ENCODE peak calls at places on chromosomes 5 and 9, in eight cellular contexts. L is CD8-positive, alpha-beta T cell; D is body of pancreas; I is IMR-90; Q is BE2C; S is AG04450; F is H7; J is cardiac muscle cell. P is an unnamed sample.

GRCh38 chr9:89532478-89532877 is 34.6 kb upstream of the SEMA4D start:
- DNase-seq in Q (no peak), L (no peak), F (no peak), I (no peak), J (no peak), S (no peak), D (peak; percentile 26), P (no peak)

GRCh38 chr9:16337322-16338029 is 533.0 kb downstream of the BNC2 start:
- DNase-seq in S (peak; percentile 65), J (no peak), Q (no peak), D (no peak), L (no peak), F (no peak), I (peak; percentile 97), P (peak; percentile 92)

GRCh38 chr9:76374702-76375543 is 19.3 kb downstream of the RFK start:
- DNase-seq in F (peak; percentile 47), D (peak; percentile 94), Q (no peak), L (no peak), J (peak; percentile 88), I (peak; percentile 96), S (peak; percentile 82), P (peak; percentile 88)

GRCh38 chr5:147892696-147893296 is 13.5 kb downstream of the C5orf46 start:
- DNase-seq in D (peak; percentile 37), Q (no peak), S (no peak), J (no peak), F (no peak), I (peak; percentile 1), L (no peak), P (no peak)

GRCh38 chr5:179241764-179242370 is 103.4 kb downstream of the ADAMTS2 start:
- DNase-seq in I (no peak), J (no peak), D (no peak), F (no peak), L (no peak), Q (no peak), S (no peak), P (no peak)

GRCh38 chr5:3277590-3278196 is 317.9 kb upstream of the IRX1 start:
- DNase-seq in Q (no peak), S (no peak), L (no peak), J (no peak), D (no peak), I (no peak), F (peak; percentile 75), P (no peak)

GRCh38 chr9:84804948-84805694 is 135.6 kb downstream of the NTRK2 start:
- DNase-seq in S (no peak), I (no peak), Q (no peak), L (no peak), J (no peak), F (no peak), D (no peak), P (no peak)

GRCh38 chr5:134133213-134133994 is 18.9 kb downstream of the TCF7 start:
- DNase-seq in L (no peak), J (no peak), F (peak; percentile 30), Q (peak; percentile 8), S (no peak), D (no peak), I (no peak), P (no peak)

GRCh38 chr5:168295574-168296201 is 4.2 kb downstream of the WWC1 start:
- DNase-seq in D (peak; percentile 73), F (peak; percentile 86), Q (no peak), I (peak; percentile 82), J (peak; percentile 71), L (no peak), S (peak; percentile 46), P (no peak)

GRCh38 chr5:91038180-91038808 is 344.8 kb downstream of the ARRDC3 start:
- DNase-seq in I (no peak), Q (no peak), J (no peak), D (no peak), S (no peak), L (no peak), F (peak; percentile 34), P (no peak)
- H3K4me3 ChIP-seq in I (no peak overlapping the region), Q (no peak overlapping the region), J (no peak overlapping the region), D (no peak overlapping the region), S (no peak overlapping the region), L (no peak overlapping the region), F (no peak overlapping the region), P (no peak overlapping the region)

DNA sequence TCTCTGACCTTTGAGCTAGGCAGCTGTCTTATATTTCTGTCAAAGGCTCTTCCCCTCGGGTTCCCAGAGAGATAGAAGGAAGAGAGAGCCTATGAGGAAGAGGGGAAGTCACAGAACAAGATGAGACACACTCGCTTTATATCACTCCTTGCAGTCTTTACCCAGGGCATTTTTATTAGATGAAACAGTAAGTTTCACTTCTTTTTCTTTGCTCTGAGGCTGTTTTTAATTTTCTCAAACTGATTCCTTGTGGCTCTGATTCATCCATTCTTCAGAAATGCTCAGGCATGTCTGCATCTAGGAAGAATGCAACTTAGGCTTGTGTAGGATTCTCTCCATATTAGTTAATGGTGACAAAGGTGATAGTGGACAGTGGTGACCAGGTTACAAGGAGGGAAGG is 132.9 kb upstream of the CHD1 start:
- DNase-seq in S (peak; percentile 11), F (no peak), J (no peak), D (no peak), L (no peak), Q (no peak), I (peak; percentile 72), P (no peak)
- H3K4me3 ChIP-seq in S (no peak overlapping the region), F (no peak overlapping the region), J (no peak overlapping the region), D (no peak overlapping the region), L (no peak overlapping the region), Q (no peak overlapping the region), I (no peak overlapping the region), P (no peak overlapping the region)

DNA sequence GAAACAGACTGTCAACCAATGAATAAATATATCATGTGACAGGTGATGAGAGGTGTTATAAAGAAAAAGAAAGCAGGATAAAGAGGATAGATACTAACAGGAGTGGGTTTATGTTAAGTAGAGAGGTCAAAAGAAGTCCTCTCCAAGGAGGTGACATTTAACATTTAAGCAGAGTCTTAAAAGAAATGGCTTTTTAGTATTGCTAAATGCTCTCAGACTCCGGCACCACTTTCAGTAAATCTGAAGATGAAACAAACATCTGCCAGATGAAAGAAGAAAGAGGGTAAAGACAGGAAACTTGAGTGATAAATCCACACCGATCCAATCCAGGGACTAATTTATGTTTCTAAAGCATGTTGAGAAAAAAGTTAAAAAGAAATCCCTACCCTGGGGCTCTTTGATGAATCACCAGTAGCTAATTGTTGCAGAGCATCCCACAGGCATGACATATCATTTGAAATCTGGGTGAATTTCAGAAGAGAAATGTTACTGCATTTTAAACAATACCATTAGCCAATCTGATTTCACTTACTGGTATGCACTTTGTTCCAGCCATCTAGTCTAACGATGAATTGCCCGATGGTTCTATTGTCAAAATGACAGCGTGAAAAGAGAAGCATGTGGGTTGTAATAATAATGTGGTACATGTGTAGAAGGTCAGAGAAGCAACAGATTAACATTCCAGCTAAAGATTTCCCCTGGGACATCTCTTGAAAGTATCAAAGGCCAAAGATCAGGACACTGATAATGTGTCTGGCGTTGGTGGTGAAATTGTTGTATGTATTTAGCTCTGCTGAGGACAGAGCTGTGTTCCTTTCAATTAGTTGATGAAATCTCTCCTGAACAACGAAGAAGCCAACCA is 485.6 kb downstream of the CSNK1G3 start:
- DNase-seq in D (no peak), S (peak; percentile 4), I (peak; percentile 40), L (no peak), Q (no peak), J (no peak), F (no peak), P (peak; percentile 47)
- H3K4me3 ChIP-seq in D (no peak overlapping the region), S (no peak overlapping the region), I (no peak overlapping the region), L (no peak overlapping the region), Q (peak overlapping the region; percentile 8), J (no peak overlapping the region), F (no peak overlapping the region), P (no peak overlapping the region)

GRCh38 chr9:92954078-92954861 is 6.9 kb downstream of the FGD3 start:
- DNase-seq in D (peak; percentile 49), I (no peak), J (no peak), S (no peak), L (peak; percentile 53), F (no peak), Q (no peak), P (no peak)
- H3K4me3 ChIP-seq in D (no peak overlapping the region), I (no peak overlapping the region), J (no peak overlapping the region), S (no peak overlapping the region), L (peak overlapping the region; percentile 31), F (no peak overlapping the region), Q (no peak overlapping the region), P (no peak overlapping the region)

GRCh38 chr5:88661870-88662207 is 221.1 kb downstream of the MEF2C start:
- DNase-seq in J (no peak), S (no peak), F (no peak), I (no peak), Q (no peak), L (no peak), D (no peak), P (no peak)
- H3K4me3 ChIP-seq in J (no peak overlapping the region), S (no peak overlapping the region), F (no peak overlapping the region), I (no peak overlapping the region), Q (no peak overlapping the region), L (no peak overlapping the region), D (no peak overlapping the region), P (no peak overlapping the region)

GRCh38 chr5:138440226-138441073 is 1.6 kb downstream of the REEP2 start:
- DNase-seq in S (no peak), L (no peak), D (no peak), Q (no peak), F (peak; percentile 71), I (no peak), J (no peak), P (no peak)
- H3K4me3 ChIP-seq in S (peak overlapping the region; percentile 74), L (no peak overlapping the region), D (no peak overlapping the region), Q (peak overlapping the region; percentile 82), F (no peak overlapping the region), I (no peak overlapping the region), J (no peak overlapping the region), P (no peak overlapping the region)

GRCh38 chr5:74567351-74567870 is 73.1 kb downstream of the ENC1 start:
- DNase-seq in J (no peak), L (no peak), D (peak; percentile 26), I (no peak), Q (no peak), F (no peak), S (no peak), P (no peak)
- H3K4me3 ChIP-seq in J (no peak overlapping the region), L (no peak overlapping the region), D (no peak overlapping the region), I (no peak overlapping the region), Q (no peak overlapping the region), F (no peak overlapping the region), S (no peak overlapping the region), P (no peak overlapping the region)

GRCh38 chr9:136965771-136966484 is 11.4 kb upstream of the PTGDS start:
- DNase-seq in J (no peak), L (no peak), D (no peak), S (no peak), Q (no peak), I (no peak), F (no peak), P (no peak)
- H3K4me3 ChIP-seq in J (no peak overlapping the region), L (peak overlapping the region; percentile 27), D (no peak overlapping the region), S (no peak overlapping the region), Q (no peak overlapping the region), I (no peak overlapping the region), F (no peak overlapping the region), P (no peak overlapping the region)

DNA sequence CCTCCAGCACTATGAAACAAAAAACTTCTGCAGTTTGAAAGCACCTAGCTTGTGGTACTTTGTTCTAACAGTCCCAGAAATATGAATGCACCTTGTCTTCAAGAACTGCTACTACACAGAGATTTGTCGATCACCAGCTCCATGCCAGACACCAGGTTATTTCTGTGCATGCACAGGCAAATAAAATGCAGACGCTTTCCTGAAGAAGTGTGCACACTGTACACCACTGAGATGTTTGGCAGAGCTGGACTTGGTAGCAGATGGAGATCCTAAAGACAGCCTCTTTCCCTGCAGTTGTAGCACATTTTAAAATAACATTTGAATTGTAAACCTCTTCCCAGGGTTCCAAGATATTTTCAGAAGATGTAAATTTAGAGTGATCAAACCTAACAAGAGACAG is 730.0 kb downstream of the MTRR start:
- DNase-seq in Q (no peak), L (no peak), F (no peak), S (no peak), J (no peak), I (no peak), D (no peak), P (no peak)
- H3K4me3 ChIP-seq in Q (no peak overlapping the region), L (no peak overlapping the region), F (no peak overlapping the region), S (no peak overlapping the region), J (no peak overlapping the region), I (no peak overlapping the region), D (no peak overlapping the region), P (no peak overlapping the region)